ENCODE peak calls at places on chromosome 11, in six cellular contexts. X is heart left ventricle, C is endothelial cell of umbilical vein, L is tibial nerve, O is tibial artery, S is prostate gland. G is an unnamed sample.

GRCh38 chr11:58513747-58514367 is 6.0 kb upstream of the OR5B21 start:
- DNase-seq in C (peak; percentile 73), O (no peak), L (no peak), S (peak; percentile 30), X (no peak), G (peak; percentile 46)

GRCh38 chr11:65615950-65616574 is 486 bp downstream of the PCNX3 start:
- DNase-seq in L (no peak), S (no peak), C (no peak), X (no peak), O (peak; percentile 84), G (no peak)

GRCh38 chr11:70582886-70583641 is 184.7 kb downstream of the CTTN start:
- DNase-seq in X (no peak), L (no peak), C (no peak), S (no peak), O (peak; percentile 53), G (peak; percentile 8)

GRCh38 chr11:117425679-117426296 is 98.1 kb downstream of the CEP164 start:
- DNase-seq in C (no peak), O (no peak), X (no peak), S (no peak), L (no peak), G (no peak)

GRCh38 chr11:95531116-95531515 is 258.5 kb downstream of the FAM76B start:
- DNase-seq in X (no peak), C (no peak), O (no peak), L (no peak), S (no peak), G (no peak)

GRCh38 chr11:92917927-92918326 is 51.5 kb upstream of the MTNR1B start:
- DNase-seq in C (no peak), S (no peak), L (no peak), O (no peak), X (no peak), G (no peak)

GRCh38 chr11:71955898-71956456 is 27.1 kb downstream of the RNF121 start:
- DNase-seq in S (no peak), L (no peak), X (no peak), C (no peak), O (no peak), G (no peak)

GRCh38 chr11:35182317-35182939 is 43.5 kb downstream of the CD44 start:
- DNase-seq in L (no peak), C (no peak), O (no peak), S (peak; percentile 39), X (no peak), G (no peak)

GRCh38 chr11:64564419-64564818 is 26.6 kb upstream of the SLC22A12 start:
- DNase-seq in C (no peak), L (no peak), O (peak; percentile 27), X (no peak), S (no peak), G (no peak)

GRCh38 chr11:95487938-95488337 is 256.9 kb upstream of the SESN3 start:
- DNase-seq in X (no peak), O (no peak), L (no peak), C (no peak), S (no peak), G (no peak)

GRCh38 chr11:110711776-110712642 is at the start of gene ARHGAP20:
- DNase-seq in L (peak; percentile 46), C (peak; percentile 62), S (peak; percentile 42), X (peak; percentile 58), O (peak; percentile 83), G (peak; percentile 68)

GRCh38 chr11:78370406-78371172 is 47.0 kb downstream of the GAB2 start:
- DNase-seq in O (peak; percentile 68), S (no peak), L (no peak), C (peak; percentile 58), X (peak; percentile 33), G (no peak)

GRCh38 chr11:30635401-30635989 is 49.3 kb upstream of the MPPED2 start:
- DNase-seq in L (no peak), C (peak; percentile 1), S (no peak), O (no peak), X (peak; percentile 15), G (no peak)

GRCh38 chr11:16605971-16606783 is 132.3 kb upstream of the C11orf58 start:
- DNase-seq in X (peak; percentile 90), O (peak; percentile 96), S (peak; percentile 90), C (peak; percentile 91), L (peak; percentile 91), G (peak; percentile 86)

GRCh38 chr11:96149743-96150555 is 193.0 kb downstream of the MAML2 start:
- DNase-seq in S (no peak), O (no peak), X (no peak), C (no peak), L (no peak), G (no peak)

GRCh38 chr11:69430566-69430965 is 50.9 kb upstream of the LINC01488 start:
- DNase-seq in S (no peak), X (no peak), O (no peak), L (no peak), C (no peak), G (peak; percentile 6)

GRCh38 chr11:65585396-65586246 is 9.8 kb downstream of the EHBP1L1 start:
- DNase-seq in L (no peak), O (no peak), C (no peak), S (no peak), X (no peak), G (no peak)

GRCh38 chr11:46930089-46930488 is 6.5 kb upstream of the CSTPP1 start:
- DNase-seq in X (no peak), O (no peak), L (no peak), S (no peak), C (peak; percentile 32), G (no peak)

GRCh38 chr11:555500-556174 is 4.9 kb downstream of the LMNTD2 start:
- DNase-seq in S (no peak), O (no peak), L (no peak), X (no peak), C (no peak), G (no peak)
- H3K4me3 ChIP-seq in S (peak overlapping the region; percentile 45), O (peak overlapping the region; percentile 35), L (no peak overlapping the region), X (peak overlapping the region; percentile 19), C (no peak overlapping the region), G (no peak overlapping the region)

GRCh38 chr11:27717377-27717776 is 17.1 kb upstream of the BDNF start:
- DNase-seq in O (no peak), X (no peak), C (peak; percentile 28), S (no peak), L (no peak), G (no peak)
- TF ChIP-seq CTCF in O (no peak), X (peak; percentile 13), C (peak; percentile 27), S (no peak), L (no peak), G (no peak)

DNA sequence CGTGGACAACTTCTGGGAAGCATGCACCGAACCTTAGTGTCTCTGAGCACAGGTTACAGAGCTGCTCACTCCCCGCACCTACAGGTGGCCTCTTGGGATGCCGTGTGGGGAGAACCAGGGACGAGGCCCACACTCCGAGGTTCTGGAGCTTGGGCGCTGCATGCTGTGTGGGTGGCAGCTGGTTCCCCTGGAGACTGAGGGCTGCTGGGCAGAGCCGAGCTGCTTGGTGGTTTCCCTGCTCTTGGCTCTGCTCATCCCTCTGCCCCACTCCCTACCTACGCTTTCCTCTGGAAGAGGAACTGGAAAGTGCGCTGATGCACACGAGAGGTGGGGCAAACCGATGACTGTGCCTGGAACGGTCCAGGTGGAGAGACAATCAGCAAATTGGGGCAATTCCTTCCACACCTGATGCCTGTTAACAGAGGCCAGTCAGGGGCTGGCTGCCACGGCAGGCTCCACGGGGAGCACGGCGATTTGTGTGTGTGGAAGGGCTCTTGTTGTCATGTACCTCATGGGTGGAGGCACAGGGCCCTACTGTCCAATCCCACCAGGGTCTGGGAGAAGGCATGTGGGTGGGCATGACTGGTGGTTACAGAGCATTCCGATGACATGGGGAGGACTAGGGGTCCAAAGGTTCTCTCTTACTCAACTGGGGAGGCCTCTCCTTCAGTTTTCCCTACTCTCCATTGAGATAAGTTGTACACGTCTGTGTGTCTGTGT is 60.9 kb downstream of the ST14 start:
- DNase-seq in L (no peak), S (no peak), X (no peak), O (no peak), C (no peak), G (no peak)
- H3K9me3 ChIP-seq in L (no peaks in the 10 kb centered on the region), S (no peaks in the 10 kb centered on the region), X (no peaks in the 10 kb centered on the region), O (no peaks in the 10 kb centered on the region), C (no peaks in the 10 kb centered on the region), G (no peaks in the 10 kb centered on the region)

DNA sequence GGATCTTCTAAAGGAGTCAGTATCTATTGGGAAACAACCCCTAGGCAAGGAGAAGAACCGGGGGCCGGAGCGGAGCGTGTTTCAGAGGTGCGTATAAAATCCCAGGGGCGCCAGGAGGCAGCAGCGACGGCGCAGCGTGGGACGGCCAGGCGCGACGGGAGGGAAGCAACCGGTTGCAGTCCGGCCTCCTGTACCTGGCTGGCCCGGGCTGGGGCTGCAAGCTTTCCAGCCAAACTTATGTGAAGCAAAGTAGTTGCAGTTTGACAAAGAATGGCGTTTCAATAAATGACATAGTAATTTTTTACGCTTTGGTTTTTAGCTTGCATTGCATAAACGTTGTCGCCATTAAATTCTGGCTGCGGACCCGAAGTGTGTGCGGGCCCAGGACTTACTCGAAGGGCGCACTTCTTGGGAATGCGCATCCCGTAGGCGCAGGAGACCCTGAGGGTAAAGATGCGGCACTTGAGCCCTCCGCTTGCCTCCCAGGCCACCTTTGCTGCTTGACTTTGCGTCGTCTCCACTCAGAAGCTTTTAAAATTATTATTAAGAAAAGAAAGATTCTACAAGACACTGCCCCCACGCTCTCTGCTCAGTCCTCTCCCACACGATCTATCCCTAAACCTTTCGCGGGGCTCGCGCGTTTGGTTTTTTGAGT is 1.5 kb upstream of the WT1 start:
- DNase-seq in X (no peak), O (no peak), S (no peak), L (no peak), C (no peak), G (no peak)
- H3K4me3 ChIP-seq in X (peak overlapping the region; percentile 90), O (no peak overlapping the region), S (no peak overlapping the region), L (no peak overlapping the region), C (no peak overlapping the region), G (no peak overlapping the region)